ENCODE peak calls at places on chromosomes 2 and 18, in four cellular contexts. Z is cardiac septum, K is A549, T is mesenteric fat pad. E is an unnamed sample.

GRCh38 chr2:19807866-19808265 is 93.9 kb downstream of the TTC32 start:
- DNase-seq in Z (no peak), K (no peak), T (no peak), E (no peak)

GRCh38 chr2:143852748-143853147 is 667.2 kb downstream of the ZEB2 start:
- DNase-seq in Z (no peak), K (no peak), T (no peak), E (no peak)

GRCh38 chr18:40109251-40110049 is 1845.6 kb upstream of the PIK3C3 start:
- DNase-seq in Z (no peak), K (no peak), T (no peak), E (peak)

GRCh38 chr18:38470421-38470820 is 904.8 kb upstream of the CELF4 start:
- DNase-seq in Z (no peak), K (no peak), T (no peak), E (no peak)

GRCh38 chr2:143354050-143354449 is 224.8 kb downstream of the ARHGAP15 start:
- DNase-seq in Z (no peak), K (no peak), T (no peak), E (no peak)

GRCh38 chr2:113282747-113283533 is 4.2 kb upstream of the PAX8 start:
- DNase-seq in Z (no peak), K (peak), T (no peak), E (peak)

GRCh38 chr2:40043641-40044040 is 264.6 kb upstream of the THUMPD2 start:
- DNase-seq in Z (no peak), K (no peak), T (no peak), E (no peak)

GRCh38 chr2:54500404-54501147 is 44.4 kb downstream of the SPTBN1 start:
- DNase-seq in Z (no peak), K (no peak), T (no peak), E (no peak)

GRCh38 chr2:1837458-1837857 is 93.1 kb upstream of the PXDN start:
- DNase-seq in Z (peak), K (no peak), T (no peak), E (no peak)

GRCh38 chr2:155364766-155365165 is 666.3 kb downstream of the KCNJ3 start:
- DNase-seq in Z (no peak), K (no peak), T (no peak), E (no peak)

GRCh38 chr2:111176388-111176787 is 55.7 kb downstream of the BCL2L11 start:
- DNase-seq in Z (peak), K (no peak), T (no peak), E (no peak)

GRCh38 chr18:57008001-57008686 is 138.7 kb upstream of the BOD1L2 start:
- DNase-seq in Z (no peak), K (no peak), T (no peak), E (no peak)

GRCh38 chr2:236631361-236632291 is 62.0 kb downstream of the ACKR3 start:
- DNase-seq in Z (peak), K (no peak), T (peak), E (no peak)

GRCh38 chr2:42196403-42197267 is 27.5 kb downstream of the EML4 start:
- DNase-seq in Z (no peak), K (peak), T (no peak), E (peak)

GRCh38 chr2:216147172-216148131 is 38.3 kb downstream of the XRCC5 start:
- DNase-seq in Z (no peak), K (no peak), T (no peak), E (no peak)

GRCh38 chr2:50953021-50953420 is 78.9 kb downstream of the NRXN1 start:
- DNase-seq in Z (no peak), K (peak), T (no peak), E (peak)

GRCh38 chr2:193966590-193966989 is 1690.4 kb upstream of the SLC39A10 start:
- DNase-seq in Z (no peak), K (peak), T (no peak), E (peak)

GRCh38 chr18:76823166-76823539 is 796 bp downstream of the ZNF236 start:
- DNase-seq in Z (no peak), K (no peak), T (no peak), E (no peak)

GRCh38 chr2:57076856-57077255 is 893.1 kb downstream of the CCDC85A start:
- DNase-seq in Z (no peak), K (no peak), T (no peak), E (no peak)

GRCh38 chr2:128682266-128682665 is 363.6 kb upstream of the HS6ST1 start:
- DNase-seq in Z (peak), K (no peak), T (no peak), E (no peak)

E was measured in SW480.